ENCODE peak calls at places on chromosome 4, in five cellular contexts. U is esophagus muscularis mucosa, D is astrocyte of the cerebellum, I is AG10803, B is brain microvascular endothelial cell. N is an unnamed sample.

GRCh38 chr4:179128299-179128698 is 1686.1 kb upstream of the AGA start:
- DNase-seq in B (no peak), I (no peak), U (no peak), D (no peak), N (peak; percentile 4)

GRCh38 chr4:156558365-156559025 is 413.1 kb downstream of the PDGFC start:
- DNase-seq in B (no peak), U (no peak), D (peak; percentile 77), I (no peak), N (no peak)

GRCh38 chr4:169226565-169226964 is 44.2 kb downstream of the SH3RF1 start:
- DNase-seq in I (no peak), D (no peak), B (no peak), U (no peak), N (no peak)

GRCh38 chr4:3315566-3315965 is 22.7 kb downstream of the RGS12 start:
- DNase-seq in B (no peak), I (no peak), U (no peak), D (no peak), N (no peak)

GRCh38 chr4:97185233-97185632 is 958.0 kb downstream of the STPG2 start:
- DNase-seq in I (no peak), B (no peak), D (no peak), U (no peak), N (no peak)

GRCh38 chr4:67885727-67886126 is 1.9 kb upstream of the TMPRSS11D start:
- DNase-seq in B (peak; percentile 88), I (peak; percentile 85), U (no peak), D (peak; percentile 65), N (no peak)

GRCh38 chr4:48602222-48602621 is 112.2 kb downstream of the ZAR1 start:
- DNase-seq in B (peak; percentile 56), U (no peak), D (peak; percentile 26), I (peak; percentile 51), N (no peak)

GRCh38 chr4:129641179-129641578 is 545.2 kb downstream of the C4orf33 start:
- DNase-seq in D (peak; percentile 53), B (peak; percentile 68), I (peak; percentile 40), U (no peak), N (peak; percentile 68)

GRCh38 chr4:156223985-156224384 is 270.3 kb upstream of the CTSO start:
- DNase-seq in D (no peak), U (no peak), I (no peak), B (no peak), N (no peak)

GRCh38 chr4:98508825-98509539 is 149.4 kb downstream of the TSPAN5 start:
- DNase-seq in U (no peak), B (peak; percentile 22), D (no peak), I (no peak), N (no peak)

GRCh38 chr4:89109841-89110540 is 1.3 kb upstream of the TIGD2 start:
- DNase-seq in I (no peak), U (no peak), B (no peak), D (no peak), N (no peak)

GRCh38 chr4:87089368-87089767 is 131.1 kb downstream of the KLHL8 start:
- DNase-seq in I (no peak), U (no peak), B (no peak), D (no peak), N (no peak)

GRCh38 chr4:78033859-78034258 is 23.3 kb upstream of the FRAS1 start:
- DNase-seq in B (no peak), D (no peak), U (no peak), I (no peak), N (no peak)

GRCh38 chr4:78040431-78040830 is 16.7 kb upstream of the FRAS1 start:
- DNase-seq in I (no peak), U (no peak), D (no peak), B (peak; percentile 12), N (no peak)

GRCh38 chr4:78039678-78040077 is 17.4 kb upstream of the FRAS1 start:
- DNase-seq in U (no peak), B (no peak), I (no peak), D (no peak), N (no peak)

GRCh38 chr4:78032929-78033328 is 24.2 kb upstream of the FRAS1 start:
- DNase-seq in I (no peak), B (no peak), D (no peak), U (no peak), N (no peak)

GRCh38 chr4:78038704-78039103 is 18.4 kb upstream of the FRAS1 start:
- DNase-seq in D (no peak), U (no peak), I (no peak), B (no peak), N (no peak)
- H3K4me3 ChIP-seq in D (no peak overlapping the region), U (no peak overlapping the region), I (no peak overlapping the region), B (no peak overlapping the region), N (no peak overlapping the region)

GRCh38 chr4:8092282-8092681 is 66.3 kb downstream of the ABLIM2 start:
- DNase-seq in D (no peak), B (no peak), U (no peak), I (no peak), N (no peak)
- TF ChIP-seq CTCF in D (no peak), B (no peak), U (no peak), I (no peak), N (no peak)

GRCh38 chr4:40303751-40304150 is 31.4 kb upstream of the CHRNA9 start:
- DNase-seq in I (no peak), D (no peak), B (no peak), U (no peak), N (no peak)

GRCh38 chr4:40306203-40306602 is 28.9 kb upstream of the CHRNA9 start:
- DNase-seq in B (no peak), I (no peak), D (no peak), U (no peak), N (no peak)

GRCh38 chr4:40307627-40308497 is 27.3 kb upstream of the CHRNA9 start:
- DNase-seq in I (no peak), B (no peak), U (no peak), D (no peak), N (peak; percentile 84)

GRCh38 chr4:40306991-40307390 is 28.1 kb upstream of the CHRNA9 start:
- DNase-seq in I (no peak), B (no peak), D (no peak), U (no peak), N (no peak)

GRCh38 chr4:40305329-40306193 is 29.6 kb upstream of the CHRNA9 start:
- DNase-seq in B (no peak), U (no peak), I (no peak), D (no peak), N (peak; percentile 96)
- H3K4me3 ChIP-seq in B (no peak overlapping the region), U (no peak overlapping the region), I (no peak overlapping the region), D (no peak overlapping the region), N (peak overlapping the region; percentile 7)

DNA sequence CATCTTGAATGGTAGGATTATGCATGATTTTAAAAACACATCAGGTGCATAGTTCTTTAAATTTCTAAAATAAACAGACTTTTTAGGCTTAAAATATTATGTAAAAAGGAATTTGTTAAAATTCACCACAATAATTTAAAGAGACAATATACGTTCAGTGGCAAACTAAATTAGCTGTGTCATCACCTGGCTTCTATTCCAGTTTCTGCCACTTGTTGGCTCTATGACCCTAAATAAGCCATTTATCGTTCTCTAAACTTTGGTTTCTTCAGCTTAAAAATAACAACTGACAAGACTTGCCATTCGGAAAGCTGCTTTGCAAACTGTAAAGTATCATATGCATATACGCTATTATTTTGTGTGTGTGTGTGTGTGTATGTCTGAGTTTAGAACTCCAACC is 141.3 kb downstream of the MGST2 start:
- DNase-seq in I (no peak), B (no peak), D (no peak), U (no peak), N (no peak)
- TF ChIP-seq CTCF in I (no peak), B (no peak), D (no peak), U (no peak), N (no peak)

GRCh38 chr4:152382057-152382785 is 153.7 kb downstream of the FBXW7 start:
- DNase-seq in U (no peak), B (no peak), D (no peak), I (no peak), N (peak; percentile 7)
- H3K4me3 ChIP-seq in U (peak overlapping the region; percentile 18), B (no peak overlapping the region), D (no peak overlapping the region), I (peak overlapping the region; percentile 40), N (no peak overlapping the region)

GRCh38 chr4:55012363-55013255 is 112.8 kb downstream of the KDR start:
- DNase-seq in B (no peak), U (no peak), D (no peak), I (no peak), N (no peak)
- TF ChIP-seq CTCF in B (no peak), U (no peak), D (no peak), I (no peak), N (no peak)

GRCh38 chr4:184396001-184396400 is 78.3 kb downstream of the IRF2 start:
- DNase-seq in U (no peak), B (no peak), D (peak; percentile 53), I (no peak), N (peak; percentile 81)
- H3K4me3 ChIP-seq in U (no peak overlapping the region), B (no peak overlapping the region), D (no peak overlapping the region), I (no peak overlapping the region), N (peak overlapping the region; percentile 32)

DNA sequence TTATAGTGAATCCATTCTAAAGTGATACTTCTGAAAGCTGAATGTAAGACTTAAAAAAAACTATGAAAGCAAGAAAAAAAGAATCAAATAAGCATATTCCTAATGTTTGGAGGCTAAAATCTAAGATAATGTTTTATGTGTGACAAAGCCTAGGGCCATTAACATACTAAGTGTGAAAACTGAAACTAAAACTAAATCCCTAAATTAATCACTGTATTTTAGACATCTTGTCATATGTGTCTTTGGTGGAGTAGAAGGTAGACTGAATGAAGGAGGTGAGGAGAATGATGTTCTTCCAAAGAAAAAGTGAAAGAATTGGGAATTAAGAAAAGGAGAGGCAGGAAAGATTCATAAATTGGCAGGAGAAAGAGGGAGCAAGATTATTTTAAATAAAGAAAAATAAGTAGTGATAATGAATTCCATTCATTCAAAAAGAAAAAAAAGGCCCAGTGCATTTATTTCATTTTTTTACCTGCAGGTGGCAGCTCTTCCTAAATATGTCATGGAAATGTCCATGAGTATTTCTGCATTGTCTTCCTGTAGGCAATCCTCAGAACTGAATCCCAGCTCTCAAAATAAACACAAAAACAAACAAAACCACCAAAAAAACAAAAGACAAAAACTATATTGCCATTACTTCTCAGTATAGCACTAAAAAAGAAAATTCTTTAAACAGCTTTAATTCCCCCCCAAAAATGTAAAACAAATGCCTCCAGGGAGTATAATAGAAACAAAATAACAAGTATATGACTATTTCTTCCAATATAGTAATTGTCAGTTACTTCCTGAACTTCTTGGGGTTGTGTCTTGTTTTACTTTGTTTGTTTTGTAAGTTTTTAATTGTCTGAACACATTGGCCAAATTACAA is 17.0 kb upstream of the AP1AR start:
- DNase-seq in B (no peak), D (no peak), I (peak; percentile 31), U (no peak), N (no peak)
- TF ChIP-seq CTCF in B (peak; percentile 44), D (peak; percentile 42), I (peak; percentile 49), U (peak; percentile 46), N (peak; percentile 13)